ENCODE peak calls at places on chromosomes 6 and 20, in eight cellular contexts. B is OCI-LY7; Y is head of caudate nucleus; F is HEK293T; X is stimulated activated naive CD4-positive, alpha-beta T cell; K is T-helper 17 cell; W is stimulated activated CD4-positive, alpha-beta T cell treated with anti-CD3 and anti-CD28 coated beads, Interleukin-12 subunit alpha, Interleukin-12 subunit beta, amount 100 ng/mL, for 48 hours; G is T follicular helper cell. I is an unnamed sample.

GRCh38 chr20:47362361-47363219 is 6.1 kb upstream of the ZMYND8 start:
- DNase-seq in G (no peak), F (no peak), K (no peak), X (no peak), Y (no peak), W (no peak), B (no peak), I (no peak)

GRCh38 chr6:113315879-113316278 is 541.3 kb upstream of the MARCKS start:
- DNase-seq in Y (no peak), G (no peak), X (no peak), F (no peak), K (no peak), W (no peak), B (no peak), I (no peak)

GRCh38 chr6:128882991-128883571 is at the start of gene LAMA2:
- DNase-seq in Y (peak; percentile 86), K (no peak), F (peak; percentile 48), X (no peak), G (no peak), W (no peak), B (no peak), I (no peak)

GRCh38 chr6:18216411-18216810 is 47.9 kb downstream of the DEK start:
- DNase-seq in W (no peak), F (no peak), Y (no peak), G (no peak), X (no peak), B (no peak), K (no peak), I (no peak)

GRCh38 chr20:45515147-45515913 is at the start of gene SPINT3:
- DNase-seq in Y (no peak), K (no peak), X (no peak), G (no peak), F (no peak), W (no peak), B (no peak), I (no peak)

GRCh38 chr6:42239333-42239732 is 21.7 kb upstream of the MRPS10 start:
- DNase-seq in G (no peak), W (no peak), F (no peak), X (no peak), Y (no peak), K (no peak), B (no peak), I (no peak)

GRCh38 chr20:58223358-58223941 is 5.0 kb downstream of the ANKRD60 start:
- DNase-seq in K (no peak), B (no peak), G (no peak), F (no peak), X (no peak), Y (no peak), W (no peak), I (no peak)

GRCh38 chr20:43840382-43841070 is 74.1 kb upstream of the TOX2 start:
- DNase-seq in G (no peak), W (peak; percentile 28), B (peak; percentile 60), F (peak; percentile 62), K (no peak), Y (no peak), X (peak; percentile 2), I (no peak)

GRCh38 chr20:64038252-64038578 is 2.2 kb downstream of the C20orf204 start:
- DNase-seq in F (no peak), G (no peak), W (no peak), K (no peak), Y (no peak), X (no peak), B (peak; percentile 51), I (no peak)

GRCh38 chr6:43861212-43861918 is 91.4 kb downstream of the VEGFA start:
- DNase-seq in Y (no peak), X (no peak), W (no peak), F (no peak), B (no peak), G (no peak), K (no peak), I (no peak)

GRCh38 chr6:33329058-33329457 is 11.5 kb upstream of the ZBTB22 start:
- DNase-seq in Y (no peak), F (no peak), B (no peak), W (no peak), K (no peak), G (no peak), X (no peak), I (no peak)

GRCh38 chr6:137892271-137892708 is 25.2 kb downstream of the TNFAIP3 start:
- DNase-seq in F (no peak), K (no peak), X (no peak), B (no peak), G (no peak), Y (no peak), W (no peak), I (no peak)

GRCh38 chr6:131519670-131520436 is 53.2 kb upstream of the ARG1 start:
- DNase-seq in X (peak; percentile 21), F (peak; percentile 71), W (no peak), Y (no peak), B (peak; percentile 69), G (peak; percentile 10), K (peak; percentile 24), I (no peak)

GRCh38 chr6:37480951-37481597 is 18.6 kb downstream of the CCDC167 start:
- DNase-seq in F (no peak), X (no peak), B (no peak), W (no peak), G (no peak), Y (no peak), K (no peak), I (no peak)

GRCh38 chr6:10610289-10610688 is 84.1 kb downstream of the C6orf52 start:
- DNase-seq in Y (no peak), X (no peak), K (no peak), B (no peak), W (no peak), G (no peak), F (no peak), I (no peak)

GRCh38 chr20:7703436-7703835 is 236.8 kb downstream of the HAO1 start:
- DNase-seq in G (no peak), F (no peak), X (no peak), K (no peak), W (no peak), B (peak; percentile 23), Y (no peak), I (no peak)

GRCh38 chr6:90098025-90098474 is 198.6 kb downstream of the BACH2 start:
- DNase-seq in X (no peak), B (no peak), Y (no peak), K (no peak), G (no peak), F (peak; percentile 25), W (no peak), I (no peak)

GRCh38 chr6:16239090-16239797 is 857 bp downstream of the GMPR start:
- DNase-seq in W (no peak), F (no peak), B (no peak), G (no peak), X (no peak), Y (peak; percentile 77), K (no peak), I (no peak)